ENCODE peak calls at places on chromosomes 16 and 17, in ten cellular contexts. One of them, this sample, is unnamed.

GRCh38 chr17:28737316-28737715 is 6.5 kb upstream of the TRAF4 start:
- DNase-seq in naive thymus-derived CD4-positive, alpha-beta T cell: no peak
- DNase-seq in left lung: no peak
- DNase-seq in effector memory CD4-positive, alpha-beta T cell: no peak
- DNase-seq in mammary epithelial cell: no peak
- DNase-seq in esophagus squamous epithelium: no peak
- DNase-seq in activated T-cell treated with anti-CD3 and anti-CD28 coated beads for 24 hours: no peak
- DNase-seq in LoVo: no peak
- DNase-seq in thoracic aorta: no peak
- DNase-seq in stimulated activated CD8-positive, alpha-beta memory T cell treated with anti-CD3 and anti-CD28 coated beads, Interleukin-2, amount 100 ng/mL, for 48 hours: no peak
- DNase-seq in this sample: peak

GRCh38 chr17:37648555-37648954 is 5.3 kb upstream of the DDX52 start:
- DNase-seq in naive thymus-derived CD4-positive, alpha-beta T cell: no peak
- DNase-seq in left lung: no peak
- DNase-seq in effector memory CD4-positive, alpha-beta T cell: no peak
- DNase-seq in mammary epithelial cell: peak
- DNase-seq in esophagus squamous epithelium: no peak
- DNase-seq in activated T-cell treated with anti-CD3 and anti-CD28 coated beads for 24 hours: no peak
- DNase-seq in LoVo: no peak
- DNase-seq in thoracic aorta: no peak
- DNase-seq in stimulated activated CD8-positive, alpha-beta memory T cell treated with anti-CD3 and anti-CD28 coated beads, Interleukin-2, amount 100 ng/mL, for 48 hours: no peak
- DNase-seq in this sample: peak

GRCh38 chr17:61453563-61453962 is 1.3 kb downstream of the TBX4 start:
- DNase-seq in naive thymus-derived CD4-positive, alpha-beta T cell: no peak
- DNase-seq in left lung: no peak
- DNase-seq in effector memory CD4-positive, alpha-beta T cell: no peak
- DNase-seq in mammary epithelial cell: peak
- DNase-seq in esophagus squamous epithelium: no peak
- DNase-seq in activated T-cell treated with anti-CD3 and anti-CD28 coated beads for 24 hours: no peak
- DNase-seq in LoVo: no peak
- DNase-seq in thoracic aorta: no peak
- DNase-seq in stimulated activated CD8-positive, alpha-beta memory T cell treated with anti-CD3 and anti-CD28 coated beads, Interleukin-2, amount 100 ng/mL, for 48 hours: no peak
- DNase-seq in this sample: no peak

GRCh38 chr16:60041671-60042070 is 1307.6 kb upstream of the GOT2 start:
- DNase-seq in naive thymus-derived CD4-positive, alpha-beta T cell: no peak
- DNase-seq in left lung: no peak
- DNase-seq in effector memory CD4-positive, alpha-beta T cell: no peak
- DNase-seq in mammary epithelial cell: peak
- DNase-seq in esophagus squamous epithelium: no peak
- DNase-seq in activated T-cell treated with anti-CD3 and anti-CD28 coated beads for 24 hours: no peak
- DNase-seq in LoVo: peak
- DNase-seq in thoracic aorta: no peak
- DNase-seq in stimulated activated CD8-positive, alpha-beta memory T cell treated with anti-CD3 and anti-CD28 coated beads, Interleukin-2, amount 100 ng/mL, for 48 hours: no peak
- DNase-seq in this sample: no peak

GRCh38 chr17:82229686-82230626 is 1.1 kb downstream of the SLC16A3 start:
- DNase-seq in naive thymus-derived CD4-positive, alpha-beta T cell: no peak
- DNase-seq in left lung: no peak
- DNase-seq in effector memory CD4-positive, alpha-beta T cell: no peak
- DNase-seq in mammary epithelial cell: no peak
- DNase-seq in esophagus squamous epithelium: no peak
- DNase-seq in activated T-cell treated with anti-CD3 and anti-CD28 coated beads for 24 hours: no peak
- DNase-seq in LoVo: no peak
- DNase-seq in thoracic aorta: no peak
- DNase-seq in stimulated activated CD8-positive, alpha-beta memory T cell treated with anti-CD3 and anti-CD28 coated beads, Interleukin-2, amount 100 ng/mL, for 48 hours: no peak
- DNase-seq in this sample: peak

GRCh38 chr16:17469742-17470001 is 1.1 kb downstream of the XYLT1 start:
- DNase-seq in naive thymus-derived CD4-positive, alpha-beta T cell: no peak
- DNase-seq in left lung: no peak
- DNase-seq in effector memory CD4-positive, alpha-beta T cell: no peak
- DNase-seq in mammary epithelial cell: no peak
- DNase-seq in esophagus squamous epithelium: no peak
- DNase-seq in activated T-cell treated with anti-CD3 and anti-CD28 coated beads for 24 hours: no peak
- DNase-seq in LoVo: no peak
- DNase-seq in thoracic aorta: no peak
- DNase-seq in stimulated activated CD8-positive, alpha-beta memory T cell treated with anti-CD3 and anti-CD28 coated beads, Interleukin-2, amount 100 ng/mL, for 48 hours: no peak
- DNase-seq in this sample: no peak

GRCh38 chr16:6573577-6573976 is 759.1 kb upstream of the RBFOX1 start:
- DNase-seq in naive thymus-derived CD4-positive, alpha-beta T cell: no peak
- DNase-seq in left lung: no peak
- DNase-seq in effector memory CD4-positive, alpha-beta T cell: no peak
- DNase-seq in mammary epithelial cell: no peak
- DNase-seq in esophagus squamous epithelium: no peak
- DNase-seq in activated T-cell treated with anti-CD3 and anti-CD28 coated beads for 24 hours: no peak
- DNase-seq in LoVo: no peak
- DNase-seq in thoracic aorta: no peak
- DNase-seq in stimulated activated CD8-positive, alpha-beta memory T cell treated with anti-CD3 and anti-CD28 coated beads, Interleukin-2, amount 100 ng/mL, for 48 hours: no peak
- DNase-seq in this sample: no peak

GRCh38 chr17:42422958-42423712 is at the start of gene CAVIN1:
- DNase-seq in naive thymus-derived CD4-positive, alpha-beta T cell: no peak
- DNase-seq in left lung: peak
- DNase-seq in effector memory CD4-positive, alpha-beta T cell: no peak
- DNase-seq in mammary epithelial cell: peak
- DNase-seq in esophagus squamous epithelium: peak
- DNase-seq in activated T-cell treated with anti-CD3 and anti-CD28 coated beads for 24 hours: no peak
- DNase-seq in LoVo: peak
- DNase-seq in thoracic aorta: peak
- DNase-seq in stimulated activated CD8-positive, alpha-beta memory T cell treated with anti-CD3 and anti-CD28 coated beads, Interleukin-2, amount 100 ng/mL, for 48 hours: no peak
- DNase-seq in this sample: peak